ENCODE peak calls at places on chromosomes 1 and 21, in seven cellular contexts. N is NCI-H2029; W is NCI-H1105 treated with DMSO at 0.1 percent for 48 hours; C is RWPE1; U is CD4-positive, alpha-beta memory T cell; S is cardiac muscle cell; J is H54. B is an unnamed sample.

GRCh38 chr1:67687198-67687545 is 2.2 kb downstream of the GADD45A start:
- DNase-seq in N (no peak), W (no peak), C (no peak), U (no peak), S (no peak), J (no peak), B (no peak)

GRCh38 chr1:162133566-162133965 is 64.1 kb downstream of the NOS1AP start:
- DNase-seq in N (no peak), W (no peak), C (no peak), U (no peak), S (no peak), J (no peak), B (no peak)

GRCh38 chr1:5254131-5254725 is 599.8 kb downstream of the AJAP1 start:
- DNase-seq in N (no peak), W (no peak), C (no peak), U (no peak), S (no peak), J (no peak), B (no peak)

GRCh38 chr21:21714396-21714795 is 716.2 kb downstream of the NCAM2 start:
- DNase-seq in N (no peak), W (no peak), C (no peak), U (no peak), S (no peak), J (no peak), B (no peak)

GRCh38 chr1:102191723-102192122 is 195.0 kb upstream of the OLFM3 start:
- DNase-seq in N (no peak), W (peak), C (peak), U (no peak), S (peak), J (no peak), B (no peak)

GRCh38 chr1:244460195-244460594 is 878 bp upstream of the CATSPERE start:
- DNase-seq in N (no peak), W (no peak), C (no peak), U (no peak), S (no peak), J (no peak), B (no peak)

GRCh38 chr1:86239490-86239889 is 82.9 kb upstream of the COL24A1 start:
- DNase-seq in N (no peak), W (no peak), C (no peak), U (no peak), S (no peak), J (no peak), B (no peak)

GRCh38 chr1:55049914-55050278 is 10.5 kb downstream of the PCSK9 start:
- DNase-seq in N (peak), W (peak), C (no peak), U (no peak), S (no peak), J (no peak), B (no peak)

GRCh38 chr1:36517415-36517814 is 34.7 kb upstream of the CSF3R start:
- DNase-seq in N (no peak), W (no peak), C (no peak), U (no peak), S (peak), J (no peak), B (no peak)

GRCh38 chr1:57963545-57963944 is 539.7 kb upstream of the DAB1 start:
- DNase-seq in N (peak), W (peak), C (no peak), U (no peak), S (no peak), J (no peak), B (no peak)

GRCh38 chr21:40846566-40847411 is at the start of gene DSCAM:
- DNase-seq in N (peak), W (peak), C (peak), U (no peak), S (peak), J (no peak), B (no peak)

GRCh38 chr1:111938123-111938522 is 51.3 kb downstream of the KCND3 start:
- DNase-seq in N (peak), W (no peak), C (no peak), U (no peak), S (no peak), J (no peak), B (no peak)

GRCh38 chr1:59494145-59494824 is 197.4 kb downstream of the FGGY start:
- DNase-seq in N (no peak), W (no peak), C (no peak), U (no peak), S (no peak), J (no peak), B (no peak)

GRCh38 chr1:232845521-232845920 is 40.3 kb downstream of the MAP10 start:
- DNase-seq in N (no peak), W (no peak), C (no peak), U (no peak), S (no peak), J (no peak), B (no peak)

GRCh38 chr1:76942549-76942948 is 75.3 kb downstream of the ST6GALNAC5 start:
- DNase-seq in N (no peak), W (no peak), C (no peak), U (no peak), S (no peak), J (no peak), B (no peak)

B was measured in A549.